ENCODE peak calls at places on chromosomes 4 and X, in seven cellular contexts. One of them, this sample, is unnamed.

GRCh38 chrX:9532349-9532748 is 67.5 kb downstream of the TBL1X start:
- DNase-seq in ascending aorta: no peak
- DNase-seq in esophagus muscularis mucosa: no peak
- DNase-seq in COLO829: no peak
- DNase-seq in HTR-8/SVneo: no peak
- DNase-seq in activated gamma-delta T cell treated with anti-CD3 and anti-CD28 coated beads, Interleukin-2, amount 50 U/mL, for 16 hours: no peak
- DNase-seq in tibial nerve: no peak
- DNase-seq in this sample: no peak

GRCh38 chr4:38396845-38397547 is 267.0 kb upstream of the KLF3 start:
- DNase-seq in ascending aorta: no peak
- DNase-seq in esophagus muscularis mucosa: no peak
- DNase-seq in COLO829: no peak
- DNase-seq in HTR-8/SVneo: no peak
- DNase-seq in activated gamma-delta T cell treated with anti-CD3 and anti-CD28 coated beads, Interleukin-2, amount 50 U/mL, for 16 hours: no peak
- DNase-seq in tibial nerve: no peak
- DNase-seq in this sample: no peak

GRCh38 chrX:72100051-72100755 is 31.5 kb downstream of the RTL5 start:
- DNase-seq in ascending aorta: no peak
- DNase-seq in esophagus muscularis mucosa: no peak
- DNase-seq in COLO829: no peak
- DNase-seq in HTR-8/SVneo: no peak
- DNase-seq in activated gamma-delta T cell treated with anti-CD3 and anti-CD28 coated beads, Interleukin-2, amount 50 U/mL, for 16 hours: no peak
- DNase-seq in tibial nerve: no peak
- DNase-seq in this sample: no peak

GRCh38 chr4:155478336-155478825 is 101.6 kb upstream of the MAP9 start:
- DNase-seq in ascending aorta: no peak
- DNase-seq in esophagus muscularis mucosa: no peak
- DNase-seq in COLO829: peak
- DNase-seq in HTR-8/SVneo: no peak
- DNase-seq in activated gamma-delta T cell treated with anti-CD3 and anti-CD28 coated beads, Interleukin-2, amount 50 U/mL, for 16 hours: no peak
- DNase-seq in tibial nerve: no peak
- DNase-seq in this sample: no peak

GRCh38 chr4:2789351-2789750 is 3.5 kb upstream of the SH3BP2 start:
- DNase-seq in ascending aorta: no peak
- DNase-seq in esophagus muscularis mucosa: no peak
- DNase-seq in COLO829: no peak
- DNase-seq in HTR-8/SVneo: no peak
- DNase-seq in activated gamma-delta T cell treated with anti-CD3 and anti-CD28 coated beads, Interleukin-2, amount 50 U/mL, for 16 hours: no peak
- DNase-seq in tibial nerve: peak
- DNase-seq in this sample: no peak

GRCh38 chrX:1400731-1401471 is 9.0 kb upstream of the SLC25A6 start:
- DNase-seq in ascending aorta: no peak
- DNase-seq in esophagus muscularis mucosa: no peak
- DNase-seq in COLO829: no peak
- DNase-seq in HTR-8/SVneo: no peak
- DNase-seq in activated gamma-delta T cell treated with anti-CD3 and anti-CD28 coated beads, Interleukin-2, amount 50 U/mL, for 16 hours: no peak
- DNase-seq in tibial nerve: no peak
- DNase-seq in this sample: no peak

GRCh38 chr4:27000122-27000521 is 139.5 kb downstream of the STIM2 start:
- DNase-seq in ascending aorta: no peak
- DNase-seq in esophagus muscularis mucosa: no peak
- DNase-seq in COLO829: no peak
- DNase-seq in HTR-8/SVneo: no peak
- DNase-seq in activated gamma-delta T cell treated with anti-CD3 and anti-CD28 coated beads, Interleukin-2, amount 50 U/mL, for 16 hours: no peak
- DNase-seq in tibial nerve: no peak
- DNase-seq in this sample: no peak

GRCh38 chr4:140931904-140932303 is 175.7 kb upstream of the TBC1D9 start:
- DNase-seq in ascending aorta: no peak
- DNase-seq in esophagus muscularis mucosa: no peak
- DNase-seq in COLO829: no peak
- DNase-seq in HTR-8/SVneo: no peak
- DNase-seq in activated gamma-delta T cell treated with anti-CD3 and anti-CD28 coated beads, Interleukin-2, amount 50 U/mL, for 16 hours: no peak
- DNase-seq in tibial nerve: no peak
- DNase-seq in this sample: no peak

GRCh38 chrX:39591099-39591498 is 506.7 kb downstream of the BCOR start:
- DNase-seq in ascending aorta: no peak
- DNase-seq in esophagus muscularis mucosa: no peak
- DNase-seq in COLO829: no peak
- DNase-seq in HTR-8/SVneo: no peak
- DNase-seq in activated gamma-delta T cell treated with anti-CD3 and anti-CD28 coated beads, Interleukin-2, amount 50 U/mL, for 16 hours: no peak
- DNase-seq in tibial nerve: no peak
- DNase-seq in this sample: no peak

GRCh38 chr4:21195682-21196081 is 495.4 kb downstream of the PACRGL start:
- DNase-seq in ascending aorta: no peak
- DNase-seq in esophagus muscularis mucosa: no peak
- DNase-seq in COLO829: no peak
- DNase-seq in HTR-8/SVneo: no peak
- DNase-seq in activated gamma-delta T cell treated with anti-CD3 and anti-CD28 coated beads, Interleukin-2, amount 50 U/mL, for 16 hours: no peak
- DNase-seq in tibial nerve: no peak
- DNase-seq in this sample: peak

GRCh38 chr4:18318682-18319410 is 297.3 kb upstream of the LCORL start:
- DNase-seq in ascending aorta: no peak
- DNase-seq in esophagus muscularis mucosa: no peak
- DNase-seq in COLO829: no peak
- DNase-seq in HTR-8/SVneo: no peak
- DNase-seq in activated gamma-delta T cell treated with anti-CD3 and anti-CD28 coated beads, Interleukin-2, amount 50 U/mL, for 16 hours: no peak
- DNase-seq in tibial nerve: no peak
- DNase-seq in this sample: no peak

GRCh38 chrX:109936598-109936997 is 66.3 kb upstream of the TMEM164 start:
- DNase-seq in ascending aorta: no peak
- DNase-seq in esophagus muscularis mucosa: no peak
- DNase-seq in COLO829: no peak
- DNase-seq in HTR-8/SVneo: no peak
- DNase-seq in activated gamma-delta T cell treated with anti-CD3 and anti-CD28 coated beads, Interleukin-2, amount 50 U/mL, for 16 hours: no peak
- DNase-seq in tibial nerve: no peak
- DNase-seq in this sample: no peak

GRCh38 chr4:175916636-175917351 is 104.7 kb upstream of the GPM6A start:
- DNase-seq in ascending aorta: no peak
- DNase-seq in esophagus muscularis mucosa: no peak
- DNase-seq in COLO829: no peak
- DNase-seq in HTR-8/SVneo: no peak
- DNase-seq in activated gamma-delta T cell treated with anti-CD3 and anti-CD28 coated beads, Interleukin-2, amount 50 U/mL, for 16 hours: no peak
- DNase-seq in tibial nerve: no peak
- DNase-seq in this sample: no peak

GRCh38 chrX:72169008-72169728 is 12.4 kb upstream of the PIN4 start:
- DNase-seq in ascending aorta: no peak
- DNase-seq in esophagus muscularis mucosa: no peak
- DNase-seq in COLO829: no peak
- DNase-seq in HTR-8/SVneo: no peak
- DNase-seq in activated gamma-delta T cell treated with anti-CD3 and anti-CD28 coated beads, Interleukin-2, amount 50 U/mL, for 16 hours: peak
- DNase-seq in tibial nerve: no peak
- DNase-seq in this sample: no peak

GRCh38 chr4:26288308-26288982 is 32.4 kb upstream of the RBPJ start:
- DNase-seq in ascending aorta: no peak
- DNase-seq in esophagus muscularis mucosa: no peak
- DNase-seq in COLO829: no peak
- DNase-seq in HTR-8/SVneo: no peak
- DNase-seq in activated gamma-delta T cell treated with anti-CD3 and anti-CD28 coated beads, Interleukin-2, amount 50 U/mL, for 16 hours: no peak
- DNase-seq in tibial nerve: no peak
- DNase-seq in this sample: no peak

GRCh38 chr4:42331914-42332368 is 65.3 kb upstream of the SHISA3 start:
- DNase-seq in ascending aorta: no peak
- DNase-seq in esophagus muscularis mucosa: no peak
- DNase-seq in COLO829: peak
- DNase-seq in HTR-8/SVneo: peak
- DNase-seq in activated gamma-delta T cell treated with anti-CD3 and anti-CD28 coated beads, Interleukin-2, amount 50 U/mL, for 16 hours: no peak
- DNase-seq in tibial nerve: peak
- DNase-seq in this sample: peak

GRCh38 chr4:15244354-15244753 is 183.5 kb upstream of the C1QTNF7 start:
- DNase-seq in ascending aorta: no peak
- DNase-seq in esophagus muscularis mucosa: no peak
- DNase-seq in COLO829: no peak
- DNase-seq in HTR-8/SVneo: no peak
- DNase-seq in activated gamma-delta T cell treated with anti-CD3 and anti-CD28 coated beads, Interleukin-2, amount 50 U/mL, for 16 hours: no peak
- DNase-seq in tibial nerve: no peak
- DNase-seq in this sample: peak

GRCh38 chrX:111728096-111728495 is 47.1 kb downstream of the ALG13 start:
- DNase-seq in ascending aorta: no peak
- DNase-seq in esophagus muscularis mucosa: no peak
- DNase-seq in COLO829: no peak
- DNase-seq in HTR-8/SVneo: no peak
- DNase-seq in activated gamma-delta T cell treated with anti-CD3 and anti-CD28 coated beads, Interleukin-2, amount 50 U/mL, for 16 hours: no peak
- DNase-seq in tibial nerve: no peak
- DNase-seq in this sample: no peak